ENCODE peak calls at places on chromosome 1, in six cellular contexts. E, D, P, U, W and A are unnamed samples. For H3K4me1, the result is how much of the 10 kb centered on the place peaks cover.

GRCh38 chr1:15090373-15090772 is 63.2 kb upstream of the TMEM51 start:
- DNase-seq in E (peak), D (peak), P (peak), U (no peak), W (no peak), A (peak)

GRCh38 chr1:36555041-36555440 is 72.3 kb upstream of the CSF3R start:
- DNase-seq in E (peak), D (no peak), P (no peak), U (no peak), W (no peak), A (no peak)

GRCh38 chr1:184242507-184242943 is 144.3 kb upstream of the C1orf21 start:
- DNase-seq in E (no peak), D (no peak), P (peak), U (peak), W (peak), A (peak)

GRCh38 chr1:58898739-58899580 is 115.1 kb upstream of the JUN start:
- DNase-seq in E (no peak), D (no peak), P (no peak), U (peak), W (peak), A (peak)

GRCh38 chr1:184299076-184299790 is 87.6 kb upstream of the C1orf21 start:
- DNase-seq in E (no peak), D (no peak), P (no peak), U (peak), W (peak), A (no peak)

GRCh38 chr1:26478159-26478558 is 5.9 kb downstream of the HMGN2 start:
- DNase-seq in E (no peak), D (no peak), P (no peak), U (no peak), W (no peak), A (no peak)

GRCh38 chr1:225834417-225835329 is 24.7 kb downstream of the EPHX1 start:
- DNase-seq in E (no peak), D (no peak), P (no peak), U (peak), W (peak), A (no peak)

GRCh38 chr1:234600418-234601216 is 9.4 kb downstream of the IRF2BP2 start:
- DNase-seq in E (no peak), D (no peak), P (no peak), U (peak), W (no peak), A (no peak)

GRCh38 chr1:100279358-100279923 is 13.4 kb downstream of the RTCA start:
- DNase-seq in E (no peak), D (no peak), P (no peak), U (no peak), W (no peak), A (no peak)

GRCh38 chr1:155037851-155038441 is 4.3 kb downstream of the DCST1 start:
- DNase-seq in E (no peak), D (no peak), P (no peak), U (no peak), W (no peak), A (no peak)

GRCh38 chr1:171740987-171741871 is 636 bp downstream of the VAMP4 start:
- DNase-seq in E (no peak), D (no peak), P (peak), U (peak), W (peak), A (peak)

GRCh38 chr1:202576816-202577215 is 133.4 kb downstream of the SYT2 start:
- DNase-seq in E (no peak), D (no peak), P (no peak), U (no peak), W (peak), A (no peak)

GRCh38 chr1:58248067-58248466 is 298.5 kb downstream of the OMA1 start:
- DNase-seq in E (no peak), D (no peak), P (no peak), U (no peak), W (no peak), A (no peak)

GRCh38 chr1:54046671-54047383 is 6.2 kb downstream of the TMEM59 start:
- DNase-seq in E (no peak), D (no peak), P (no peak), U (no peak), W (peak), A (no peak)

GRCh38 chr1:44803312-44804095 is 3.3 kb downstream of the PLK3 start:
- DNase-seq in E (no peak), D (no peak), P (no peak), U (no peak), W (no peak), A (no peak)

DNA sequence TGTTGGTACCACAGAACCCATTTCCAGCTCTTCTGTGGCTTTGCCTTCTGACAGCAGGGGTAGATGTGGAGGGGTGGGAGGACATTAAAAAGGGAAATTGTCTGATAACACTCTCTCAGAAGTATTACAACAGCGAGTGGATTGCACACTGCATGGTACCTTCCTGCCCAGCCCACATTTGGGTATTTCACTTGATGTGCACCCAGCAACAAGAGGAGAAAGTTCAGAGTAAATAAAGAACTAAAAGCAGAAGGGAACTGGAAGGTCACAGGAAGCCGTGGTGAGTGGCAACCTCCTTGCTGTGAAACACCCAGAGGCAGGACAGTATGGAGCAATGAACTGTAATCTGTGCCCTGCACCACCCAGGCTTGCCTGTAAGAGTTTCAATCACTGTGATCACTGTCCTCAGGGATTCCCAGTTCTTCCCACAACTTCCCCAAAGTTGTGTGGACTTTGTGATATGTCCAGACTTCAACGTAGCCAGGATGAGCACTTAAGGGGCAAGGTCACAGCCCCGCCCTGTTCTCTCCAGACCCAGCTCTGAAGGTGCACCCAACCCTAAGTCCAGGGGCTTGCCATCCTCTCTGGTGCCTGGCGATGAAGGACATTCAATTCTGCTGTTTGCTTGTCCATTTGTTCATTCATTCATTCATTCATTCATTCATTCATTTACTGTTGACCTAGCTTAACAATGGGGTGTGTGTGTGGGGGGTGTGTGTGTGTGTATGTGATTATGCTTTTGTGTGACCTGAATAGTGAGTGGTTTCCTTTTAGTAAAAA is 18.7 kb upstream of the F5 start:
- DNase-seq in E (no peak), D (no peak), P (no peak), U (no peak), W (no peak), A (no peak)
- H3K4me1 ChIP-seq in E (under half), D (under half), P (under half), U (under half), W (under half), A (under half)

GRCh38 chr1:240801445-240801844 is 189.5 kb upstream of the GREM2 start:
- DNase-seq in E (no peak), D (no peak), P (no peak), U (peak), W (peak), A (no peak)
- H2BK15ac ChIP-seq in E (no peak), D (no peak), P (no peak), U (no peak), W (peak), A (no peak)

GRCh38 chr1:201573030-201573429 is 34.1 kb downstream of the NAV1 start:
- DNase-seq in E (no peak), D (no peak), P (no peak), U (no peak), W (no peak), A (no peak)
- H3K4me1 ChIP-seq in E (under half), D (under half), P (under half), U (under half), W (under half), A (under half)

GRCh38 chr1:231563253-231563652 is 34.8 kb downstream of the TSNAX start:
- DNase-seq in E (no peak), D (no peak), P (no peak), U (no peak), W (no peak), A (no peak)

GRCh38 chr1:231571904-231572303 is 43.4 kb downstream of the TSNAX start:
- DNase-seq in E (no peak), D (no peak), P (no peak), U (no peak), W (no peak), A (no peak)

GRCh38 chr1:231564373-231564772 is 35.9 kb downstream of the TSNAX start:
- DNase-seq in E (no peak), D (no peak), P (no peak), U (no peak), W (no peak), A (no peak)

GRCh38 chr1:231561663-231562383 is 33.4 kb downstream of the TSNAX start:
- DNase-seq in E (no peak), D (no peak), P (no peak), U (no peak), W (no peak), A (no peak)

GRCh38 chr1:231566468-231566867 is 38.0 kb downstream of the TSNAX start:
- DNase-seq in E (no peak), D (no peak), P (no peak), U (no peak), W (no peak), A (no peak)
- H2BK15ac ChIP-seq in E (no peak), D (no peak), P (no peak), U (no peak), W (no peak), A (no peak)